ENCODE peak calls at places on chromosomes 11 and 22, in four cellular contexts. One of them, this sample, is unnamed.

GRCh38 chr11:95301497-95301896 is 70.5 kb upstream of the SESN3 start:
- DNase-seq in GM12878: no peak
- DNase-seq in HepG2: no peak
- DNase-seq in A549: no peak
- DNase-seq in this sample: no peak

GRCh38 chr22:29661355-29661754 is 57.9 kb downstream of the NF2 start:
- DNase-seq in A549: no peak
- DNase-seq in HepG2: no peak
- DNase-seq in GM12878: no peak
- DNase-seq in this sample: no peak

GRCh38 chr11:31106963-31107576 is 262.5 kb downstream of the DCDC1 start:
- DNase-seq in A549: peak
- DNase-seq in GM12878: no peak
- DNase-seq in HepG2: peak
- DNase-seq in this sample: peak

GRCh38 chr11:43923327-43924111 is 18.9 kb upstream of the C11orf96 start:
- DNase-seq in HepG2: no peak
- DNase-seq in GM12878: no peak
- DNase-seq in A549: peak
- DNase-seq in this sample: no peak

GRCh38 chr11:12717851-12718291 is 43.6 kb downstream of the TEAD1 start:
- DNase-seq in GM12878: peak
- DNase-seq in A549: no peak
- DNase-seq in HepG2: no peak
- DNase-seq in this sample: no peak

GRCh38 chr11:10885703-10886363 is 28.0 kb upstream of the ZBED5 start:
- DNase-seq in GM12878: no peak
- DNase-seq in HepG2: no peak
- DNase-seq in A549: peak
- DNase-seq in this sample: no peak

GRCh38 chr22:35231585-35232084 is 25.7 kb upstream of the HMGXB4 start:
- DNase-seq in HepG2: peak
- DNase-seq in A549: peak
- DNase-seq in GM12878: peak
- DNase-seq in this sample: peak

GRCh38 chr22:31313366-31314147 is 21.3 kb upstream of the PIK3IP1 start:
- DNase-seq in GM12878: no peak
- DNase-seq in HepG2: peak
- DNase-seq in A549: peak
- DNase-seq in this sample: peak

GRCh38 chr11:65471410-65471762 is 27.5 kb upstream of the MALAT1 start:
- DNase-seq in GM12878: no peak
- DNase-seq in A549: peak
- DNase-seq in HepG2: peak
- DNase-seq in this sample: peak

GRCh38 chr11:43278302-43278956 is 33.4 kb upstream of the API5 start:
- DNase-seq in A549: peak
- DNase-seq in GM12878: no peak
- DNase-seq in HepG2: peak
- DNase-seq in this sample: peak

GRCh38 chr22:32649515-32650200 is 151.8 kb upstream of the TIMP3 start:
- DNase-seq in GM12878: no peak
- DNase-seq in HepG2: no peak
- DNase-seq in A549: peak
- DNase-seq in this sample: peak

GRCh38 chr22:44351685-44352377 is 39.1 kb upstream of the SHISAL1 start:
- DNase-seq in A549: peak
- DNase-seq in GM12878: no peak
- DNase-seq in HepG2: no peak
- DNase-seq in this sample: no peak

DNA sequence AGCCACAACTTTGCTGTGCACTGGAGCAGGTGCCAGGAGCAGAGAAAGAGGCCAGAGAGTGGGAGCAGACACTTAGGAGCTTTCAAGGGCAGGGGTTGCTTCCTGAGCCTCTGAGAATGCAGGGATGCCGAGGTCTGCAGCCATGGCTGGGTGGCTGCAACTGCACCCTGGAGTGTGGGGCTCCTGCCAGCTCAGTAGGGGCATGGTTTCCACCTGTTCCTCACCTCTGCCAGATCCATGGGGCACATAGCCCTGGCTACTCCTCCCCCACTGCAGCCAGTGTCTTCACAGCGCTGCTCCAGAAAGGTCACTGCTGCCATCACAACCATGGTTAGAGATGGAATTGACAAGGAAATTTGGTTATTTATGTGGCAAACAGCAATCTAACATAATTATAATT is 404.8 kb downstream of the CNTN5 start:
- DNase-seq in GM12878: no peak
- DNase-seq in A549: no peak
- DNase-seq in HepG2: no peak
- DNase-seq in this sample: no peak
- H3K27ac ChIP-seq in GM12878: no peak
- H3K27ac ChIP-seq in A549: no peak
- H3K27ac ChIP-seq in HepG2: no peak
- H3K27ac ChIP-seq in this sample: no peak

DNA sequence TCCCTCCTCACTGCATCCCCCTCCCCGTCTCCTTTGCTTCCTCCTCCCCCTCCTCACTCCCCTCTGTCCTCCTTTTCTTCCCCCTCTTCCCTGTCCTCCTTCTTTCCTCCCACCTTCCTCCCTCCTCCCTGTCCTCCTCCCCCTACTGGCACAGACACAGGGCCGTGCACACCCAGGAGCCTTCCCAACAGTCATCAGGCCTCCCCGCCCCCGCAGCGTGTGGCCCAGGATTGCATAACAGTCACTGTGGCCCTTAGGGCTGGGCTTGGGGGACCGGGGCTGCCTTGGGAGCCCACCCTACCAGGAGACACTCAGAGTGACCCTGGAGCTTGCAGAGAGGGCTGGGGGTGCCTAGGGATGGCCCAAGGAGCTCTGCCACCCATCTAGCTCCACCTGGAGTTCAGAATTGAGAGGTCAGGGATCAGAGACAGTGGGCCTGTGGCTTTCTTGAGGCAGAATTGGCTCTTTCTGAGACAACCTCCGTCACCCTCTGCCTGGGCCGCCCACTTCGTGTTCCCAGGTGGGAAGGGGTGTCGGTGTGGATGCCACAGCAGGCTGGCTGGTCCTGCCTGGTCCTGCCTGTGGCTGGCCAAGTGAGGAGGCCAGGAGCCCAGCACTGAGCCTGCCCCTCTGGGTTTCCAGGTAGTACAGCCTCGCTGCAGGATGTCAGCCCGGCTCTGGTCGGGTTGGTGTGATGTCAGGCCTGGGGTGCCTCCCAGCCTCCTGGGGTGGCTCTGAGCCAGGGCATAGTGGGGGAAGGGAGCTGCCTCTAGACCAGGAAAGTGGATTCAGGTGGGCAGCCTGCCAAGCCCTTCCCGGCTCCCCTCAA is 1.6 kb downstream of the SPI1 start:
- DNase-seq in A549: no peak
- DNase-seq in HepG2: no peak
- DNase-seq in GM12878: no peak
- DNase-seq in this sample: peak
- TF ChIP-seq CTCF in A549: no peak
- TF ChIP-seq CTCF in HepG2: peak
- TF ChIP-seq CTCF in GM12878: peak
- TF ChIP-seq CTCF in this sample: no peak

DNA sequence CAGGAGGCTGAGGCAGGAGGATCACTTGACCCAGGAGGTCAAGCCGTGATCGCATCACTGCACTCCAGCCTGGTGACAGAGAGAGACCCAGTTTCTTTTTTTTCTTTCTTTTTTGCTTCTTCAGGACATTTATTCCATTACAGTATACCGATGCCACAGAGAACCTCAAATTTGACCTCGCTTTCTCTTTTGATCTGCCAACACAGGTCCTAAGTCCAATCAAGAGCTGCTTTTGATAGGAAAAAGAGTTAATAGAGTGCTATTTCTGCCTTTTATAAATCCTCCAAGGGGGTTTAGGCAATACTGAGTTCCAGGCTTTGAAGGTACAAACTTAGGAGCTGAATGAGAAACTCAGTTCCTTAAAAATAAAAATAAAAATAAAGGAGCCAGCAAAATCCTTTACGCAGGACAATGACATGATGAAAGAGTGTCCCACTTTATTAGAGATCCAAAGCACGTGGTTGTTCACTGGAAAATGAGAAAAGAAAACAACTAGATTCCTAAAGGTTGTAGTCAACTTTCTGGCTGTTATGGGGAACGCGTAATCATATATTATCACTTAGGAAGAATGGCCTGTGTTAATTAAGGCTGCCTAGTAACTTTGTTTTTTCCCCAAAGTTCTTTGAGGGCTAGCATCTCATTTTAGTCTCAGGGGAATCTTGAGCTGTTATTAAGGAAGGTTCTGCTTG is 27.2 kb downstream of the FADD start:
- DNase-seq in GM12878: no peak
- DNase-seq in A549: no peak
- DNase-seq in HepG2: no peak
- DNase-seq in this sample: no peak
- TF ChIP-seq ESRRA in GM12878: no peak
- TF ChIP-seq ESRRA in A549: no peak
- TF ChIP-seq ESRRA in HepG2: no peak
- TF ChIP-seq ESRRA in this sample: no peak

GRCh38 chr11:67466962-67467771 is 1.9 kb downstream of the TMEM134 start:
- DNase-seq in HepG2: no peak
- DNase-seq in GM12878: no peak
- DNase-seq in A549: no peak
- DNase-seq in this sample: no peak
- H3K27ac ChIP-seq in HepG2: no peak
- H3K27ac ChIP-seq in GM12878: no peak
- H3K27ac ChIP-seq in A549: no peak
- H3K27ac ChIP-seq in this sample: no peak

DNA sequence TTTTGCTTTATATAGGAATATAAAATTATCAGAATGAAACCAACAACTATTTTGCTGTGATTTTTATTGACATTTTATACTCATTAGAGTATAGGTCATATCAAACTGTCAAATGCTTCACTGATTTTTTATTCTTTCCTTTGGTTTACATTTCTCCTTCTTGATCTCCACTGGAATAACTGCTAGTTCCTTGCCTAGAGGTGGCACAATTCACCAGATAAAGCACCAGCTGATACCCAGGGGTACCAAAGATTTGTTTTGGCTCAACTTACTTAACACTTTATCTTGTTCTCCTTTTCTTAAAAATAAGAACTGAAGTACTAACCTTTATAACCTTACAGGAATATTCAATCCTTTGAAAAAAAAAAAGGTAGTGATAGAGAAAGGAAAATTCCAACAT is 725.1 kb upstream of the CHORDC1 start:
- DNase-seq in GM12878: no peak
- DNase-seq in A549: peak
- DNase-seq in HepG2: no peak
- DNase-seq in this sample: no peak
- TF ChIP-seq CTCF in GM12878: no peak
- TF ChIP-seq CTCF in A549: peak
- TF ChIP-seq CTCF in HepG2: no peak
- TF ChIP-seq CTCF in this sample: no peak

DNA sequence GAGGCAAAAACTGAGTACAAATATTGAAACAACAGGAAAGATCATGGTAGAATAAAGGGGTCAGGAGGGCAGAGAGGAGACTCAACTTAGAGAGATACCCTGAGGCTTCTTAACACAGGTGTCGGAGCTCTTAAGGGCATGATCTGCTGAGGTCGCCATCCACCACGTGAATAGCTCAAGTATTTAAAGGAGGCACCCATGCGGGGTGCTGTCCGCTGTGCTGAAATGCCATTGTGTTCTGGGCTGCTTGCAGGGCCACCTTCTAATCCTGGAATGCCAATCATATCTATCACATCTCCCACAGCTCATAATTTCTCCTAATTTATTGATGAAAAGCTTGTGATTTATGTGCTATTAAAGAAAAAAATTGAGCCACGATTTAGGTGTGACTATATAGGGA is 90.2 kb downstream of the SEZ6L start:
- DNase-seq in A549: peak
- DNase-seq in GM12878: no peak
- DNase-seq in HepG2: peak
- DNase-seq in this sample: peak
- TF ChIP-seq ESRRA in A549: no peak
- TF ChIP-seq ESRRA in GM12878: no peak
- TF ChIP-seq ESRRA in HepG2: no peak
- TF ChIP-seq ESRRA in this sample: no peak

DNA sequence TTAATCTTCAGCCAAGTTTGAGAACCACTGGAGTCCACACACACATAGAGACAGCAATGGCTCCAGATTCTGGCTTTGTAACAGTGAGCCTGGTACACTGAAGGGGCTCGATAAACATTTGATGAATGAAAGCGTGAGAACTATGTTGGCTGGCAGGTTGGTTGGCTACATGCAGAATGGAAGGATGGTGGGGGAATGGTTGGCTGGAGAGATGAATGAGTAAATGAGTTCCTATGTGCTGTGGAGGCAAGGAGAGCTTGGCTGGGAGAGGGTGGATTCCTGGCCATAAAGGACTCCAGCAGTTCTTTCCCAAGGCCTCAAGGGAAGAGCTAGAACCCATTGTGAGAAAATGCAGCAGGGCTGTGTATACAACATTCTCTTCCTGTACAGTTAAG is 168.0 kb upstream of the NECTIN1 start:
- DNase-seq in HepG2: no peak
- DNase-seq in GM12878: no peak
- DNase-seq in A549: no peak
- DNase-seq in this sample: no peak
- H3K27ac ChIP-seq in HepG2: no peak
- H3K27ac ChIP-seq in GM12878: no peak
- H3K27ac ChIP-seq in A549: no peak
- H3K27ac ChIP-seq in this sample: no peak